ENCODE peak calls at places on chromosomes 5 and 9, in ten cellular contexts. One of them, this sample, is unnamed.

GRCh38 chr5:160312139-160312959 is at the start of gene CCNJL:
- DNase-seq in CD4-positive, alpha-beta T cell: no peak
- DNase-seq in activated CD8-positive, alpha-beta T cell treated with anti-CD3 and anti-CD28 coated beads for 36 hours: peak
- DNase-seq in NCI-H1092: peak
- DNase-seq in coronary artery: no peak
- DNase-seq in GM04504: no peak
- DNase-seq in ELF-1: peak
- DNase-seq in caudate nucleus: peak
- DNase-seq in heart right ventricle: peak
- DNase-seq in posterior cingulate gyrus: peak
- DNase-seq in this sample: peak

GRCh38 chr5:170338933-170339779 is 41.6 kb upstream of the LCP2 start:
- DNase-seq in CD4-positive, alpha-beta T cell: peak
- DNase-seq in activated CD8-positive, alpha-beta T cell treated with anti-CD3 and anti-CD28 coated beads for 36 hours: peak
- DNase-seq in NCI-H1092: no peak
- DNase-seq in coronary artery: peak
- DNase-seq in GM04504: no peak
- DNase-seq in ELF-1: peak
- DNase-seq in caudate nucleus: no peak
- DNase-seq in heart right ventricle: no peak
- DNase-seq in posterior cingulate gyrus: no peak
- DNase-seq in this sample: peak

GRCh38 chr5:151086905-151087360 is 6.1 kb upstream of the TNIP1 start:
- DNase-seq in CD4-positive, alpha-beta T cell: peak
- DNase-seq in activated CD8-positive, alpha-beta T cell treated with anti-CD3 and anti-CD28 coated beads for 36 hours: peak
- DNase-seq in NCI-H1092: no peak
- DNase-seq in coronary artery: no peak
- DNase-seq in GM04504: no peak
- DNase-seq in ELF-1: no peak
- DNase-seq in caudate nucleus: no peak
- DNase-seq in heart right ventricle: no peak
- DNase-seq in posterior cingulate gyrus: no peak
- DNase-seq in this sample: no peak

GRCh38 chr5:137395011-137395755 is 103.9 kb downstream of the SPOCK1 start:
- DNase-seq in CD4-positive, alpha-beta T cell: no peak
- DNase-seq in activated CD8-positive, alpha-beta T cell treated with anti-CD3 and anti-CD28 coated beads for 36 hours: no peak
- DNase-seq in NCI-H1092: peak
- DNase-seq in coronary artery: no peak
- DNase-seq in GM04504: peak
- DNase-seq in ELF-1: no peak
- DNase-seq in caudate nucleus: no peak
- DNase-seq in heart right ventricle: no peak
- DNase-seq in posterior cingulate gyrus: no peak
- DNase-seq in this sample: no peak

GRCh38 chr9:81683704-81684103 is 5.6 kb downstream of the TLE1 start:
- DNase-seq in CD4-positive, alpha-beta T cell: no peak
- DNase-seq in activated CD8-positive, alpha-beta T cell treated with anti-CD3 and anti-CD28 coated beads for 36 hours: no peak
- DNase-seq in NCI-H1092: no peak
- DNase-seq in coronary artery: no peak
- DNase-seq in GM04504: no peak
- DNase-seq in ELF-1: no peak
- DNase-seq in caudate nucleus: no peak
- DNase-seq in heart right ventricle: no peak
- DNase-seq in posterior cingulate gyrus: no peak
- DNase-seq in this sample: no peak

GRCh38 chr9:5375091-5375490 is 35.4 kb upstream of the RLN1 start:
- DNase-seq in CD4-positive, alpha-beta T cell: no peak
- DNase-seq in activated CD8-positive, alpha-beta T cell treated with anti-CD3 and anti-CD28 coated beads for 36 hours: peak
- DNase-seq in NCI-H1092: no peak
- DNase-seq in coronary artery: no peak
- DNase-seq in GM04504: no peak
- DNase-seq in ELF-1: no peak
- DNase-seq in caudate nucleus: no peak
- DNase-seq in heart right ventricle: no peak
- DNase-seq in posterior cingulate gyrus: no peak
- DNase-seq in this sample: no peak

GRCh38 chr5:79961731-79962579 is 29.1 kb downstream of the MTX3 start:
- DNase-seq in CD4-positive, alpha-beta T cell: no peak
- DNase-seq in activated CD8-positive, alpha-beta T cell treated with anti-CD3 and anti-CD28 coated beads for 36 hours: no peak
- DNase-seq in NCI-H1092: no peak
- DNase-seq in coronary artery: no peak
- DNase-seq in GM04504: no peak
- DNase-seq in ELF-1: peak
- DNase-seq in caudate nucleus: peak
- DNase-seq in heart right ventricle: no peak
- DNase-seq in posterior cingulate gyrus: no peak
- DNase-seq in this sample: no peak

GRCh38 chr9:136945333-136946227 is 537 bp downstream of the C8G start:
- DNase-seq in CD4-positive, alpha-beta T cell: no peak
- DNase-seq in activated CD8-positive, alpha-beta T cell treated with anti-CD3 and anti-CD28 coated beads for 36 hours: no peak
- DNase-seq in NCI-H1092: no peak
- DNase-seq in coronary artery: no peak
- DNase-seq in GM04504: no peak
- DNase-seq in ELF-1: peak
- DNase-seq in caudate nucleus: no peak
- DNase-seq in heart right ventricle: no peak
- DNase-seq in posterior cingulate gyrus: no peak
- DNase-seq in this sample: no peak

GRCh38 chr5:41196197-41196596 is 17.1 kb downstream of the C6 start:
- DNase-seq in CD4-positive, alpha-beta T cell: no peak
- DNase-seq in activated CD8-positive, alpha-beta T cell treated with anti-CD3 and anti-CD28 coated beads for 36 hours: no peak
- DNase-seq in NCI-H1092: no peak
- DNase-seq in coronary artery: no peak
- DNase-seq in GM04504: no peak
- DNase-seq in ELF-1: no peak
- DNase-seq in caudate nucleus: no peak
- DNase-seq in heart right ventricle: no peak
- DNase-seq in posterior cingulate gyrus: no peak
- DNase-seq in this sample: no peak

GRCh38 chr5:43700591-43700990 is 97.6 kb downstream of the NNT start:
- DNase-seq in CD4-positive, alpha-beta T cell: no peak
- DNase-seq in activated CD8-positive, alpha-beta T cell treated with anti-CD3 and anti-CD28 coated beads for 36 hours: no peak
- DNase-seq in NCI-H1092: no peak
- DNase-seq in coronary artery: no peak
- DNase-seq in GM04504: no peak
- DNase-seq in ELF-1: no peak
- DNase-seq in caudate nucleus: no peak
- DNase-seq in heart right ventricle: no peak
- DNase-seq in posterior cingulate gyrus: no peak
- DNase-seq in this sample: no peak

GRCh38 chr5:96752341-96753016 is 55.3 kb downstream of the ERAP1 start:
- DNase-seq in CD4-positive, alpha-beta T cell: no peak
- DNase-seq in activated CD8-positive, alpha-beta T cell treated with anti-CD3 and anti-CD28 coated beads for 36 hours: peak
- DNase-seq in NCI-H1092: peak
- DNase-seq in coronary artery: no peak
- DNase-seq in GM04504: no peak
- DNase-seq in ELF-1: peak
- DNase-seq in caudate nucleus: no peak
- DNase-seq in heart right ventricle: peak
- DNase-seq in posterior cingulate gyrus: no peak
- DNase-seq in this sample: no peak

GRCh38 chr5:161625673-161626072 is 59.8 kb upstream of the GABRA6 start:
- DNase-seq in CD4-positive, alpha-beta T cell: no peak
- DNase-seq in activated CD8-positive, alpha-beta T cell treated with anti-CD3 and anti-CD28 coated beads for 36 hours: no peak
- DNase-seq in NCI-H1092: no peak
- DNase-seq in coronary artery: no peak
- DNase-seq in GM04504: no peak
- DNase-seq in ELF-1: no peak
- DNase-seq in caudate nucleus: no peak
- DNase-seq in heart right ventricle: no peak
- DNase-seq in posterior cingulate gyrus: no peak
- DNase-seq in this sample: no peak

GRCh38 chr5:80540691-80541090 is 29.4 kb downstream of the ANKRD34B start:
- DNase-seq in CD4-positive, alpha-beta T cell: no peak
- DNase-seq in activated CD8-positive, alpha-beta T cell treated with anti-CD3 and anti-CD28 coated beads for 36 hours: no peak
- DNase-seq in NCI-H1092: no peak
- DNase-seq in coronary artery: no peak
- DNase-seq in GM04504: no peak
- DNase-seq in ELF-1: no peak
- DNase-seq in caudate nucleus: no peak
- DNase-seq in heart right ventricle: no peak
- DNase-seq in posterior cingulate gyrus: no peak
- DNase-seq in this sample: no peak

GRCh38 chr9:22010881-22011625 is 1.9 kb upstream of the CDKN2B start:
- DNase-seq in CD4-positive, alpha-beta T cell: no peak
- DNase-seq in activated CD8-positive, alpha-beta T cell treated with anti-CD3 and anti-CD28 coated beads for 36 hours: peak
- DNase-seq in NCI-H1092: no peak
- DNase-seq in coronary artery: no peak
- DNase-seq in GM04504: no peak
- DNase-seq in ELF-1: peak
- DNase-seq in caudate nucleus: no peak
- DNase-seq in heart right ventricle: no peak
- DNase-seq in posterior cingulate gyrus: no peak
- DNase-seq in this sample: peak